ENCODE peak calls at places on chromosomes 16 and 17, in eight cellular contexts. Q is A549, K is GM12878, H is IMR-90, Y is lower leg skin, P is suprapubic skin, R is esophagus muscularis mucosa, E is body of pancreas. U is an unnamed sample.

GRCh38 chr17:28712037-28712704 is 483 bp upstream of the PROCA1 start:
- DNase-seq in Q (no peak), K (no peak), H (no peak), Y (no peak), P (no peak), R (no peak), E (peak; percentile 39), U (peak; percentile 52)

GRCh38 chr17:37117743-37118142 is 169.0 kb downstream of the AATF start:
- DNase-seq in Q (no peak), K (no peak), H (no peak), Y (no peak), P (no peak), R (no peak), E (no peak), U (no peak)

GRCh38 chr16:15950869-15951268 is 1.5 kb downstream of the ABCC1 start:
- DNase-seq in Q (no peak), K (no peak), H (no peak), Y (no peak), P (no peak), R (no peak), E (no peak), U (no peak)

GRCh38 chr17:35705705-35706104 is 25.7 kb upstream of the RASL10B start:
- DNase-seq in Q (no peak), K (no peak), H (no peak), Y (no peak), P (no peak), R (no peak), E (no peak), U (no peak)

GRCh38 chr16:77499373-77500285 is 64.8 kb upstream of the ADAMTS18 start:
- DNase-seq in Q (peak; percentile 6), K (no peak), H (no peak), Y (peak; percentile 16), P (no peak), R (no peak), E (no peak), U (no peak)

GRCh38 chr17:21042434-21043295 is at the start of gene USP22:
- DNase-seq in Q (peak; percentile 76), K (no peak), H (no peak), Y (no peak), P (peak; percentile 98), R (no peak), E (peak; percentile 31), U (peak; percentile 100)

GRCh38 chr16:72989203-72989991 is 58.5 kb downstream of the ZFHX3 start:
- DNase-seq in Q (no peak), K (no peak), H (peak; percentile 93), Y (peak; percentile 65), P (peak; percentile 28), R (no peak), E (peak; percentile 53), U (no peak)

GRCh38 chr16:2770057-2770780 is 6.9 kb downstream of the ELOB start:
- DNase-seq in Q (no peak), K (no peak), H (no peak), Y (no peak), P (no peak), R (no peak), E (no peak), U (peak; percentile 73)

GRCh38 chr17:42121066-42121769 is at the start of gene KAT2A:
- DNase-seq in Q (peak; percentile 99), K (no peak), H (peak; percentile 77), Y (peak; percentile 73), P (no peak), R (no peak), E (peak; percentile 85), U (peak; percentile 83)

GRCh38 chr17:5241861-5242671 is 7.4 kb upstream of the SCIMP start:
- DNase-seq in Q (no peak), K (no peak), H (no peak), Y (no peak), P (no peak), R (no peak), E (no peak), U (no peak)

GRCh38 chr17:73340093-73340596 is 28.3 kb upstream of the CDC42EP4 start:
- DNase-seq in Q (peak; percentile 99), K (peak; percentile 42), H (peak; percentile 95), Y (peak; percentile 65), P (peak; percentile 78), R (no peak), E (peak; percentile 52), U (peak; percentile 22)

GRCh38 chr17:36527851-36528250 is 6.8 kb downstream of the MYO19 start:
- DNase-seq in Q (no peak), K (no peak), H (no peak), Y (no peak), P (peak; percentile 64), R (no peak), E (no peak), U (no peak)

GRCh38 chr17:7380855-7381683 is at the start of gene TNK1:
- DNase-seq in Q (no peak), K (no peak), H (no peak), Y (peak; percentile 48), P (no peak), R (no peak), E (peak; percentile 72), U (no peak)

GRCh38 chr16:26795184-26795583 is 271.5 kb upstream of the C16orf82 start:
- DNase-seq in Q (no peak), K (no peak), H (no peak), Y (no peak), P (no peak), R (no peak), E (no peak), U (no peak)

GRCh38 chr17:77285594-77286390 is 145.0 kb downstream of the SEC14L1 start:
- DNase-seq in Q (peak; percentile 72), K (no peak), H (peak; percentile 89), Y (peak; percentile 60), P (no peak), R (no peak), E (peak; percentile 76), U (no peak)
- TF ChIP-seq POLR2A in Q (no peak), K (no peak), H (no peak), Y (no peak), P (no peak), R (no peak), E (peak; percentile 21), U (no peak)

GRCh38 chr17:75854111-75854748 is 905 bp downstream of the WBP2 start:
- DNase-seq in Q (peak; percentile 80), K (no peak), H (peak; percentile 57), Y (no peak), P (no peak), R (no peak), E (peak; percentile 69), U (peak; percentile 62)

GRCh38 chr17:75855310-75856061 is at the start of gene WBP2:
- DNase-seq in Q (peak; percentile 100), K (peak; percentile 100), H (peak; percentile 100), Y (peak; percentile 100), P (peak; percentile 100), R (peak; percentile 100), E (peak; percentile 100), U (peak; percentile 100)

GRCh38 chr17:75856062-75856681 is 1.0 kb upstream of the WBP2 start:
- DNase-seq in Q (peak; percentile 67), K (no peak), H (peak; percentile 31), Y (no peak), P (no peak), R (no peak), E (peak; percentile 54), U (peak; percentile 64)

GRCh38 chr17:75853410-75853809 is 1.7 kb downstream of the WBP2 start:
- DNase-seq in Q (no peak), K (no peak), H (peak; percentile 60), Y (no peak), P (no peak), R (no peak), E (no peak), U (no peak)

DNA sequence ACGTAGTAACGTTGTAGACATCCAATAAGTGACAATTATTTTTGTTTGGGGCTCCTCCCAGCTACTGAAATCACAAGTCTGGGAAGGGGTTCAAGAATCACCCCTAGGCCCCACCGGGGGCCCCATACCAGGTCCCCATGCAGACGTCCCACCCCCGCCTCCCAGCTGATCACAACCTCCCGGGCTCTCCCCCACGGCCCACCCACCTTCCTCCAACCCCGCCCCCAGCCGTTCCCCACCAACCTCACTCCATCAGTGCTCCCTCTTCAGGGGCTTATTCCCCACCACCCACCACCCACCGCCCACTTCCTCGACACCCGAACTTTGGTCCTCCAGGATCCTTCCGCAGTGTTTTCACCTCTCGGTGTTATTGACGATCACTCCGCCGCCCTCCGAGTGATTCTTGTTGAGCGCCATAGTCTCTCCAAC is 240 bp downstream of the WBP2 start:
- DNase-seq in Q (peak; percentile 58), K (no peak), H (no peak), Y (no peak), P (no peak), R (no peak), E (no peak), U (no peak)
- TF ChIP-seq POLR2A in Q (peak; percentile 39), K (no peak), H (peak; percentile 58), Y (peak; percentile 85), P (no peak), R (peak; percentile 76), E (no peak), U (no peak)

GRCh38 chr17:10805911-10806310 is 2.0 kb upstream of the TMEM238L start:
- DNase-seq in Q (no peak), K (no peak), H (no peak), Y (no peak), P (no peak), R (no peak), E (peak; percentile 6), U (no peak)

GRCh38 chr17:10804546-10804945 is 647 bp upstream of the TMEM238L start:
- DNase-seq in Q (no peak), K (no peak), H (no peak), Y (no peak), P (no peak), R (no peak), E (no peak), U (no peak)

GRCh38 chr17:10803350-10803749 is 549 bp downstream of the TMEM238L start:
- DNase-seq in Q (no peak), K (no peak), H (no peak), Y (no peak), P (no peak), R (no peak), E (no peak), U (no peak)

GRCh38 chr17:10802487-10803284 is 1.2 kb downstream of the TMEM238L start:
- DNase-seq in Q (no peak), K (no peak), H (no peak), Y (no peak), P (no peak), R (no peak), E (no peak), U (no peak)

DNA sequence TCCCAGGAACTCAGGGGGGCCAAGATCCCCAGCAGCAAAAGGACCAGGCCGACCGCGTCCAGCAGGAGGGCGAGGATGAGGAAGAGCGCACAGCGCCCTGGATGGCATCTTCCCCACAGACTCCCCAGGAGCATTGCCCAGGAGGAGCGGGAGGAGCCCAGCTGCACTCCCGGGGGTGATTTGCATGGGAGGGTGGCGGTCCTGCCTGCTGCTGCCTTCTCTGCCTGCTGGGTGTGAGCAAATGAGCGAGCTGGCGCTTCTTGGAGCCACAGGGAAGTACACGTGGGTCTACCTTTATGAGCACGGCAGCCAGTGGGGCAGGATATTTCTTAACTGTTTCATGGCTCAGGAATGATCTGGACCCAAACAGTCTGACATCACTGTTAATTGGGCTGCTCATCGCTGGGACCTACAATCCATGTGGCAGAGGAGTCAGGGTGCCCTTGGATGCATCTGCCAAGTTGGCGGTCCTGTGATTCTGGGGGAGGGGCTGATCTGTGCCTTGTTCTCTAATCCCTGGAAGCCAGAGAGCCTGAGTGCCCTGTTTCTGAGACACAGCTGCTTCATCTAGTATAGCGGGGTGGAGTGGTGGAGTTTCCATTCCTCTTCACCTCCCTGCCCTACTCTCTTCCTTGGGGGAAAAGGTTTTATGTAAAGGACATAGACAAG is at the start of gene TMEM238L:
- DNase-seq in Q (no peak), K (no peak), H (no peak), Y (no peak), P (peak; percentile 67), R (no peak), E (no peak), U (no peak)
- TF ChIP-seq POLR2A in Q (no peak), K (no peak), H (no peak), Y (no peak), P (no peak), R (no peak), E (no peak), U (no peak)

GRCh38 chr17:44171931-44172455 is 1.5 kb downstream of the ASB16 start:
- DNase-seq in Q (no peak), K (no peak), H (no peak), Y (no peak), P (no peak), R (no peak), E (no peak), U (no peak)
- TF ChIP-seq POLR2A in Q (no peak), K (peak; percentile 33), H (no peak), Y (no peak), P (no peak), R (no peak), E (no peak), U (no peak)